ENCODE peak calls at places on chromosomes 11 and 22, in four cellular contexts. I is HepG2, S is fibroblast of lung, Q is neural progenitor cell. K is an unnamed sample.
A peak's percentile ranks its signal among the peaks of the same experiment; 100 is the strongest.

GRCh38 chr22:41217553-41218157 is 12.5 kb downstream of the L3MBTL2 start:
- DNase-seq in S (peak; percentile 68), I (no peak), Q (peak; percentile 75), K (peak; percentile 81)

GRCh38 chr11:17776213-17776875 is 41.8 kb downstream of the KCNC1 start:
- DNase-seq in I (no peak), Q (no peak), S (no peak), K (no peak)

GRCh38 chr11:70948855-70949551 is 303.4 kb downstream of the SHANK2 start:
- DNase-seq in S (no peak), I (no peak), Q (no peak), K (no peak)

GRCh38 chr22:26168934-26169311 is 339 bp upstream of the SEZ6L start:
- DNase-seq in S (peak; percentile 6), Q (no peak), I (no peak), K (no peak)

GRCh38 chr11:61616443-61616842 is 35.6 kb upstream of the SYT7 start:
- DNase-seq in I (no peak), S (peak; percentile 83), Q (no peak), K (no peak)

GRCh38 chr11:117664897-117665296 is 132.1 kb downstream of the DSCAML1 start:
- DNase-seq in I (no peak), S (no peak), Q (peak; percentile 82), K (no peak)

GRCh38 chr11:111981270-111981669 is 43.9 kb upstream of the DLAT start:
- DNase-seq in I (no peak), Q (no peak), S (no peak), K (no peak)

GRCh38 chr11:7536102-7536501 is 22.3 kb downstream of the PPFIBP2 start:
- DNase-seq in S (no peak), I (no peak), Q (peak; percentile 50), K (no peak)

GRCh38 chr11:122172352-122173073 is 56.5 kb upstream of the BLID start:
- DNase-seq in S (peak; percentile 63), I (no peak), Q (no peak), K (no peak)

GRCh38 chr22:50007057-50007511 is 5.5 kb downstream of the IL17REL start:
- DNase-seq in I (no peak), S (no peak), Q (no peak), K (no peak)

GRCh38 chr22:44024288-44024908 is at the start of gene PARVB:
- DNase-seq in Q (peak; percentile 45), S (no peak), I (no peak), K (no peak)

GRCh38 chr11:127675602-127676001 is 675.0 kb upstream of the KIRREL3 start:
- DNase-seq in I (no peak), S (no peak), Q (no peak), K (no peak)

GRCh38 chr11:133529807-133530500 is 2.3 kb downstream of the OPCML start:
- DNase-seq in I (no peak), S (no peak), Q (no peak), K (no peak)

GRCh38 chr22:19872779-19873137 is 18.1 kb upstream of the GNB1L start:
- DNase-seq in S (no peak), I (no peak), Q (no peak), K (no peak)

GRCh38 chr11:118263694-118264567 is at the start of gene MPZL2:
- DNase-seq in S (no peak), I (peak; percentile 81), Q (peak; percentile 63), K (no peak)

GRCh38 chr22:28820885-28821284 is 20.5 kb upstream of the XBP1 start:
- DNase-seq in I (no peak), Q (no peak), S (no peak), K (peak; percentile 56)

GRCh38 chr11:65057526-65057925 is 827 bp downstream of the NAALADL1 start:
- DNase-seq in S (no peak), I (no peak), Q (no peak), K (no peak)

GRCh38 chr11:12147827-12148226 is 37.4 kb downstream of the MICAL2 start:
- DNase-seq in I (no peak), S (no peak), Q (no peak), K (no peak)

GRCh38 chr11:61650781-61651571 is 29.2 kb upstream of the DAGLA start:
- DNase-seq in I (no peak), S (no peak), Q (peak; percentile 75), K (no peak)

GRCh38 chr22:29219881-29220670 is 14.4 kb downstream of the EMID1 start:
- DNase-seq in Q (no peak), I (peak; percentile 33), S (no peak), K (no peak)

GRCh38 chr11:114463999-114464398 is 24.7 kb downstream of the REXO2 start:
- DNase-seq in Q (no peak), S (no peak), I (no peak), K (no peak)

GRCh38 chr11:21602734-21603133 is 590.2 kb upstream of the ANO5 start:
- DNase-seq in I (no peak), Q (no peak), S (no peak), K (no peak)

GRCh38 chr11:134818531-134818930 is 406.5 kb upstream of the B3GAT1 start:
- DNase-seq in Q (no peak), I (no peak), S (no peak), K (no peak)

GRCh38 chr11:68942090-68942620 is 38.5 kb downstream of the IGHMBP2 start:
- DNase-seq in S (no peak), I (no peak), Q (no peak), K (no peak)

GRCh38 chr22:47940211-47940610 is 1177.8 kb downstream of the TBC1D22A start:
- DNase-seq in I (no peak), Q (no peak), S (no peak), K (no peak)

GRCh38 chr11:73518195-73518594 is 79.7 kb downstream of the FAM168A start:
- DNase-seq in I (no peak), Q (no peak), S (no peak), K (no peak)

GRCh38 chr11:27514558-27514957 is 8.0 kb upstream of the LIN7C start:
- DNase-seq in S (peak; percentile 94), Q (no peak), I (no peak), K (no peak)

GRCh38 chr11:4479676-4480075 is 2.8 kb upstream of the OR52K1 start:
- DNase-seq in Q (no peak), I (no peak), S (no peak), K (no peak)

GRCh38 chr11:9733212-9733611 is 69.3 kb downstream of the SWAP70 start:
- DNase-seq in Q (no peak), S (no peak), I (no peak), K (no peak)

GRCh38 chr11:8808226-8808585 is 102.8 kb upstream of the AKIP1 start:
- DNase-seq in I (no peak), S (no peak), Q (no peak), K (no peak)

GRCh38 chr11:68370211-68371111 is 58.1 kb downstream of the LRP5 start:
- DNase-seq in S (peak; percentile 12), I (no peak), Q (no peak), K (no peak)

GRCh38 chr22:31230871-31231621 is 18.9 kb downstream of the LIMK2 start:
- DNase-seq in I (peak; percentile 83), S (peak; percentile 48), Q (peak; percentile 45), K (peak; percentile 24)

GRCh38 chr22:36911887-36912661 is 1.4 kb upstream of the CSF2RB start:
- DNase-seq in S (peak; percentile 30), I (no peak), Q (no peak), K (no peak)

GRCh38 chr11:94613120-94613519 is 46.0 kb downstream of the PIWIL4 start:
- DNase-seq in Q (no peak), S (no peak), I (no peak), K (no peak)

GRCh38 chr11:34999453-34999852 is 83.0 kb downstream of the PDHX start:
- DNase-seq in Q (no peak), S (no peak), I (no peak), K (no peak)

GRCh38 chr11:34994859-34995258 is 78.4 kb downstream of the PDHX start:
- DNase-seq in I (no peak), S (no peak), Q (no peak), K (no peak)

GRCh38 chr11:34996958-34997357 is 80.5 kb downstream of the PDHX start:
- DNase-seq in I (no peak), Q (no peak), S (no peak), K (no peak)

GRCh38 chr11:35003658-35004057 is 87.2 kb downstream of the PDHX start:
- DNase-seq in Q (no peak), S (peak; percentile 56), I (no peak), K (no peak)

GRCh38 chr11:34997872-34998548 is 81.6 kb downstream of the PDHX start:
- DNase-seq in S (peak; percentile 38), Q (no peak), I (no peak), K (no peak)
- H3K9ac ChIP-seq in S (no peak overlapping the region), Q (no peak overlapping the region), I (no peak overlapping the region), K (no peak overlapping the region)

GRCh38 chr11:32884770-32885384 is 7.7 kb upstream of the QSER1 start:
- DNase-seq in I (no peak), Q (no peak), S (peak; percentile 7), K (no peak)
- TF ChIP-seq CTCF in I (peak; percentile 47), Q (peak; percentile 56), S (peak; percentile 25), K (peak; percentile 60)

GRCh38 chr11:2147391-2147790 is 8.2 kb upstream of the IGF2 start:
- DNase-seq in S (no peak), Q (no peak), I (no peak), K (no peak)
- TF ChIP-seq EZH2 in S (no peak), Q (no peak), I (no peak), K (no peak)

DNA sequence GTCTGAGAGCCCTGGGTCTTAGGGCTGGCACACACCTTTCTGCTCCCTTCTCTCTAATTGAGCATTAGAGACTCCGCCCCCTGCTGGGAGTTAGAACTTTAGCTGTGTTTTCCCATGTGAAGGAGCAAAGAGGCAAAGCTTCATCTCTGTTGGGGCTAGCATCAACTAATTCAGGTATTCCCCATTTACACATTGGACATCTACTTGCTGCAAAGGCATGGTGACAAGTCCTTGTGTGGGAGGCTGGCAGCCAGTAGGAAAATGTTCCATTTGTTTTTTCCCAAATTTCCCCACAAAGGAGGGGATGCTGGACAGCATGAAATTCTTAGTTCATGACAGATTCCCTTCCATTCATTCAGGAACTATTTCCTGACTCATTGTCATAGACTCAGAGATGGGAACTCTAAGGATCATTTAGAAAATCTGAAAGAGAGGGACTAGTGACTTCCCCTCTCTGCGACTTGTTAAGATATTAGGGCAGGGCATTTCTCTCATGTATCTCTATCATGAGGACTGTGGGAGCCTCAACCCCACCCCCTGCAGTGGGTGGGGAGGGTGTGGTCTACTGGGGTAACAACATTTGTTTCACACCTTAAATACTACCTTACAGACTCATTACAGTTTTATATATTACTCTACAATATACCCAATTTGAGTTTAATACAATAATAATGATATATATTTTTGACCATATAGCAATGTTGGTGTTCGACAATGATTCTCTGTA is 3.7 kb downstream of the CD44 start:
- DNase-seq in S (peak; percentile 91), Q (peak; percentile 33), I (peak; percentile 20), K (no peak)
- H3K9ac ChIP-seq in S (no peak overlapping the region), Q (no peak overlapping the region), I (no peak overlapping the region), K (no peak overlapping the region)

GRCh38 chr11:43937434-43938411 is 4.7 kb upstream of the C11orf96 start:
- DNase-seq in I (no peak), Q (no peak), S (peak; percentile 81), K (no peak)
- TF ChIP-seq CTCF in I (no peak), Q (no peak), S (peak; percentile 25), K (no peak)

GRCh38 chr11:638616-639323 is 1.7 kb downstream of the DRD4 start:
- DNase-seq in Q (peak; percentile 90), I (no peak), S (peak; percentile 15), K (no peak)
- TF ChIP-seq EZH2 in Q (peak; percentile 7), I (no peak), S (no peak), K (no peak)

GRCh38 chr11:44309483-44310197 is at the start of gene ALX4:
- DNase-seq in S (peak; percentile 17), Q (peak; percentile 89), I (no peak), K (no peak)
- H3K9ac ChIP-seq in S (no peak within 1 kb of the TSS), Q (no peak within 1 kb of the TSS), I (no peak within 1 kb of the TSS), K (no peak within 1 kb of the TSS)

GRCh38 chr11:86537541-86538222 is 134.7 kb downstream of the ME3 start:
- DNase-seq in I (no peak), Q (peak; percentile 45), S (no peak), K (no peak)
- TF ChIP-seq CTCF in I (peak; percentile 27), Q (peak; percentile 45), S (no peak), K (no peak)

K was measured in DND-41.